ENCODE peak calls at places on chromosome 3, in six cellular contexts. O is HepG2, A is K562, U is HCT116, V is GM12878, H is GM23338. X is an unnamed sample.
A peak's percentile ranks its signal among the peaks of the same experiment; 100 is the strongest.

GRCh38 chr3:146709969-146710368 is 104.8 kb upstream of the PLSCR5 start:
- DNase-seq in U (no peak), H (no peak), A (no peak), V (no peak), O (no peak), X (no peak)

GRCh38 chr3:134675726-134676252 is 25.0 kb upstream of the KY start:
- DNase-seq in V (no peak), H (no peak), A (no peak), U (no peak), O (no peak), X (no peak)

GRCh38 chr3:16455001-16455400 is 58.5 kb downstream of the RFTN1 start:
- DNase-seq in A (no peak), U (no peak), H (no peak), V (no peak), O (no peak), X (no peak)

GRCh38 chr3:46368569-46368968 is 2.2 kb upstream of the CCR5 start:
- DNase-seq in V (peak; percentile 70), U (no peak), O (no peak), A (no peak), H (peak; percentile 77), X (no peak)

GRCh38 chr3:121997372-121997771 is 24.7 kb downstream of the ILDR1 start:
- DNase-seq in A (no peak), U (no peak), H (no peak), V (no peak), O (no peak), X (no peak)

GRCh38 chr3:197154-197855 is 742 bp downstream of the CHL1 start:
- DNase-seq in H (peak; percentile 64), O (no peak), A (no peak), U (no peak), V (no peak), X (no peak)

GRCh38 chr3:184380210-184380626 is 364 bp downstream of the CHRD start:
- DNase-seq in H (peak; percentile 81), A (peak; percentile 79), V (no peak), U (no peak), O (peak; percentile 21), X (no peak)

GRCh38 chr3:86986666-86987420 is 4.1 kb downstream of the VGLL3 start:
- DNase-seq in A (no peak), H (no peak), U (no peak), O (no peak), V (no peak), X (no peak)

GRCh38 chr3:126266291-126266840 is 86.0 kb upstream of the ALDH1L1 start:
- DNase-seq in A (no peak), V (no peak), O (no peak), H (peak; percentile 63), U (no peak), X (no peak)

GRCh38 chr3:173774275-173774674 is 376.7 kb downstream of the NLGN1 start:
- DNase-seq in O (no peak), H (no peak), V (no peak), A (no peak), U (no peak), X (no peak)

GRCh38 chr3:195770081-195770840 is 41.5 kb downstream of the MUC4 start:
- DNase-seq in U (no peak), H (no peak), O (no peak), V (no peak), A (no peak), X (no peak)

GRCh38 chr3:55445551-55445950 is 41.6 kb downstream of the WNT5A start:
- DNase-seq in U (no peak), V (no peak), A (no peak), O (peak; percentile 10), H (no peak), X (no peak)

GRCh38 chr3:43489918-43490317 is 131.9 kb downstream of the ANO10 start:
- DNase-seq in O (no peak), U (no peak), H (no peak), A (no peak), V (no peak), X (no peak)

GRCh38 chr3:50290116-50290745 is 2.0 kb downstream of the IFRD2 start:
- DNase-seq in V (no peak), O (no peak), H (no peak), U (no peak), A (no peak), X (no peak)

GRCh38 chr3:168926426-168926825 is 737.1 kb downstream of the MECOM start:
- DNase-seq in U (no peak), A (no peak), O (no peak), V (no peak), H (no peak), X (no peak)

GRCh38 chr3:60399295-60399694 is 852.0 kb downstream of the FHIT start:
- DNase-seq in U (no peak), V (no peak), A (no peak), O (no peak), H (no peak), X (no peak)

GRCh38 chr3:113136071-113136470 is 75.3 kb upstream of the BOC start:
- DNase-seq in H (peak; percentile 47), U (peak; percentile 16), V (no peak), O (no peak), A (peak; percentile 5), X (no peak)

GRCh38 chr3:126065876-126066275 is 18.0 kb downstream of the SLC41A3 start:
- DNase-seq in V (no peak), A (no peak), U (no peak), O (no peak), H (no peak), X (no peak)

GRCh38 chr3:65170357-65171090 is 482.7 kb upstream of the ADAMTS9 start:
- DNase-seq in A (peak; percentile 27), H (peak; percentile 62), U (no peak), O (no peak), V (no peak), X (no peak)

GRCh38 chr3:52670621-52671521 is 14.8 kb downstream of the PBRM1 start:
- DNase-seq in U (peak; percentile 96), H (no peak), A (peak; percentile 47), O (peak; percentile 32), V (peak; percentile 77), X (no peak)

GRCh38 chr3:126475411-126476114 is at the start of gene ZXDC:
- DNase-seq in U (peak; percentile 85), A (peak; percentile 97), H (peak; percentile 89), V (peak; percentile 70), O (peak; percentile 82), X (peak; percentile 52)

GRCh38 chr3:138440596-138440995 is 6.2 kb downstream of the ESYT3 start:
- DNase-seq in U (no peak), V (no peak), A (no peak), O (no peak), H (no peak), X (no peak)

GRCh38 chr3:12046406-12046805 is 42.2 kb downstream of the SYN2 start:
- DNase-seq in V (no peak), H (peak; percentile 33), A (no peak), O (no peak), U (peak; percentile 16), X (no peak)

GRCh38 chr3:194310516-194310915 is 40.6 kb downstream of the CPN2 start:
- DNase-seq in V (no peak), U (no peak), A (no peak), H (no peak), O (no peak), X (no peak)

GRCh38 chr3:156812521-156813335 is 13.4 kb upstream of the LEKR1 start:
- DNase-seq in O (peak; percentile 82), V (no peak), A (peak; percentile 80), H (no peak), U (no peak), X (no peak)

GRCh38 chr3:78101363-78101762 is 1061.5 kb downstream of the ROBO2 start:
- DNase-seq in U (no peak), A (no peak), O (no peak), V (no peak), H (no peak), X (no peak)
- TF ChIP-seq POLR2AphosphoS5 in U (no peak), A (no peak), O (no peak), V (no peak), H (no peak), X (no peak)

DNA sequence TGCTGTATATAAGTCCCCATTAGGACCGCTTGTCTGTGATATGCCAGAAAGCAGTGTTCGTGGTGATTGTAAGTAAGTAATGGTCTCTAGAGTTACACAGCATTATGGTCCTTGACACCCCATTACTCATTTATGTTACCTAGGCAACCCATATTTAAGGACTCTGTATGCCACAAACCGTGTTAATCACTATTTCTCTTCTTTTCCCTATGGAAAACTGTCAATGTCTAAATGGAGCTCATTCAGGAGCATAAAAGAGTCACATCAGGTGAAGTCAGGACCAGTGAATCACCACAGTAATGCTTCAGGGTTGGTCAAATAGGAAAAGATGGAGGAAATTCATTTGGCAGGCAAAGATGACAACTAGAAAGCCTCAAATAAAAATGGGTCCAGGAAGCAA is 146.6 kb upstream of the PEX5L start:
- DNase-seq in V (no peak), H (no peak), U (no peak), O (no peak), A (no peak), X (no peak)
- TF ChIP-seq POLR2AphosphoS5 in V (no peak), H (no peak), U (no peak), O (no peak), A (no peak), X (no peak)

DNA sequence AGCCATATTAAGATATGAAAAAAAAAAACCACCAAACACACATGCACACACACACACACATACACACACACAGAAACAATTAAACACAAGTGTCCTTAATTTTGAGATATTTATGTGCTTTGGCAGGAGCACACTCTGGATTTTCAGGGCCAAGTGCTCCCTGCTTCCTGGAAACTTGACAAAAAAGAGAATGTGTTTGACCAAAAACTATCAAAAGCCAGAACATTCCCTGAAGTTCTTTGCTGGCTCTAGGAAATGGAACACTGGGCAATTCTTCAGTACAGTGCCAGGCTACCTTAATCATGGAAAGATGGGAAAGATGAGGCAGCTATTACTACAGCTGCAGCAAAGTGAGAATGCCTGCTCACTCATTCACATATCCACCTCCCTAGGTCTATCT is 44.6 kb downstream of the P3H2 start:
- DNase-seq in O (no peak), U (no peak), A (no peak), V (no peak), H (no peak), X (no peak)
- TF ChIP-seq POLR2AphosphoS5 in O (no peak), U (no peak), A (no peak), V (no peak), H (no peak), X (no peak)

GRCh38 chr3:132645058-132645457 is 14.6 kb downstream of the ACAD11 start:
- DNase-seq in U (no peak), H (no peak), V (no peak), O (no peak), A (peak; percentile 8), X (no peak)
- TF ChIP-seq POLR2AphosphoS5 in U (no peak), H (no peak), V (no peak), O (no peak), A (no peak), X (no peak)

DNA sequence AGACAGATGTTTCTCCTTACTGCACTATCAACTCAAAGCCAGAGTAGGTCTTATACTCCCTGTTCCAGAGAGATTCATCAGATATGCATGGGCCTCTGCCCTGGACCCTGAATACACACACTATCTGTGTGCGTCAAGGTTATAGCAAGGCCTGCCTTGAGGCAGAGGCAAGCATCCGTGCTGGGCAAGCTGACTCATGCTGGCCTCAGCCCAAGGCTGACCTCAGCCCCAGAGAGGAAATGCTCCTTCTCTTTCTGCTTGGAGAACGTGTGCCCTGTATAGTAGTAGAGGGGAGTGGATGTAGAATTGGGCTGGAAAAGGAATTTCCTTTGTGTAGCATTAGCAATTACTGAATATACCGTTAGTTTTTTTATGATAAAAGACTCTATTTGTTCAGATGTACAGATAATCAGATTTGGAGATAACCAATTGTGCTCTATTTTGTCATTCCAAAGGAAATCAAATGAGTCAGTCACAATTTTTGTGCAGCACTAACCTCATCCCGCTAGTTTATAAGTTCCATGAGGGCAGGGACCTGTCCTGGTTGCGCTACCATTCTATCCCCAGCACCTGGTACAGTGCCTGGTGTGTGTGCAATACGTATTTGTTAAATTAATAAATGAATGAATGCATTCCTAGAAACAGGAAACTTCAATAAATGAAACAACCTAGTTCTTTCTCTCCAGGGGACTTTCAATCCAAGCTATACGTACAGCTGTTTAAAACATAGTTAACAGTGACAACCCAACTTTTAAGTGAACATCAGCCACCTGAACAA is 13.3 kb upstream of the PAQR9 start:
- DNase-seq in A (peak; percentile 90), V (no peak), H (peak; percentile 32), O (peak; percentile 76), U (peak; percentile 61), X (no peak)
- TF ChIP-seq POLR2AphosphoS5 in A (peak; percentile 94), V (no peak), H (no peak), O (no peak), U (peak; percentile 49), X (no peak)